ENCODE peak calls at places on chromosomes 11 and 22, in six cellular contexts. One of them, this sample, is unnamed.

GRCh38 chr22:35034963-35035362 is 31.0 kb upstream of the ISX start:
- DNase-seq in type B pancreatic cell: no peak
- DNase-seq in AG04449: no peak
- DNase-seq in bronchial epithelial cell: no peak
- DNase-seq in IMR-90: no peak
- DNase-seq in adrenal gland: no peak
- DNase-seq in this sample: no peak

GRCh38 chr11:66891849-66892660 is 35.2 kb downstream of the LRFN4 start:
- DNase-seq in IMR-90: peak; percentile 99
- DNase-seq in type B pancreatic cell: no peak
- DNase-seq in adrenal gland: peak; percentile 95
- DNase-seq in AG04449: peak; percentile 58
- DNase-seq in bronchial epithelial cell: peak; percentile 99
- DNase-seq in this sample: peak; percentile 98

GRCh38 chr11:77823775-77824174 is 2.8 kb downstream of the AAMDC start:
- DNase-seq in bronchial epithelial cell: peak; percentile 3
- DNase-seq in IMR-90: peak; percentile 52
- DNase-seq in AG04449: no peak
- DNase-seq in type B pancreatic cell: no peak
- DNase-seq in adrenal gland: no peak
- DNase-seq in this sample: no peak

GRCh38 chr11:44033411-44033850 is 14.3 kb upstream of the ACCSL start:
- DNase-seq in IMR-90: no peak
- DNase-seq in AG04449: no peak
- DNase-seq in type B pancreatic cell: peak; percentile 36
- DNase-seq in bronchial epithelial cell: no peak
- DNase-seq in adrenal gland: no peak
- DNase-seq in this sample: no peak

GRCh38 chr11:78361228-78361627 is 56.4 kb downstream of the GAB2 start:
- DNase-seq in AG04449: no peak
- DNase-seq in bronchial epithelial cell: no peak
- DNase-seq in type B pancreatic cell: no peak
- DNase-seq in IMR-90: no peak
- DNase-seq in adrenal gland: no peak
- DNase-seq in this sample: no peak

GRCh38 chr22:25281675-25282345 is 62.4 kb downstream of the CRYBB2 start:
- DNase-seq in type B pancreatic cell: no peak
- DNase-seq in IMR-90: no peak
- DNase-seq in bronchial epithelial cell: no peak
- DNase-seq in adrenal gland: no peak
- DNase-seq in AG04449: no peak
- DNase-seq in this sample: no peak

GRCh38 chr11:3880724-3881123 is 25.3 kb downstream of the STIM1 start:
- DNase-seq in type B pancreatic cell: no peak
- DNase-seq in IMR-90: peak; percentile 58
- DNase-seq in AG04449: no peak
- DNase-seq in bronchial epithelial cell: peak; percentile 75
- DNase-seq in adrenal gland: no peak
- DNase-seq in this sample: no peak

GRCh38 chr11:32094931-32095330 is 4.1 kb downstream of the RCN1 start:
- DNase-seq in adrenal gland: peak; percentile 27
- DNase-seq in IMR-90: no peak
- DNase-seq in type B pancreatic cell: no peak
- DNase-seq in bronchial epithelial cell: no peak
- DNase-seq in AG04449: no peak
- DNase-seq in this sample: no peak

GRCh38 chr11:10454902-10455631 is at the start of gene AMPD3:
- DNase-seq in type B pancreatic cell: no peak
- DNase-seq in AG04449: peak; percentile 87
- DNase-seq in bronchial epithelial cell: peak; percentile 98
- DNase-seq in IMR-90: peak; percentile 99
- DNase-seq in adrenal gland: peak; percentile 91
- DNase-seq in this sample: peak; percentile 93

GRCh38 chr11:110335358-110335757 is 38.9 kb upstream of the RDX start:
- DNase-seq in adrenal gland: no peak
- DNase-seq in AG04449: no peak
- DNase-seq in IMR-90: no peak
- DNase-seq in bronchial epithelial cell: no peak
- DNase-seq in type B pancreatic cell: no peak
- DNase-seq in this sample: no peak

GRCh38 chr22:28882545-28882877 is 861 bp upstream of the ZNRF3 start:
- DNase-seq in type B pancreatic cell: no peak
- DNase-seq in AG04449: no peak
- DNase-seq in IMR-90: no peak
- DNase-seq in bronchial epithelial cell: no peak
- DNase-seq in adrenal gland: no peak
- DNase-seq in this sample: no peak

GRCh38 chr22:37228106-37229011 is 15.7 kb downstream of the RAC2 start:
- DNase-seq in bronchial epithelial cell: peak; percentile 52
- DNase-seq in IMR-90: peak; percentile 27
- DNase-seq in type B pancreatic cell: no peak
- DNase-seq in adrenal gland: peak; percentile 34
- DNase-seq in AG04449: no peak
- DNase-seq in this sample: no peak

GRCh38 chr11:45660717-45661416 is 4.6 kb downstream of the CHST1 start:
- DNase-seq in bronchial epithelial cell: no peak
- DNase-seq in IMR-90: no peak
- DNase-seq in AG04449: no peak
- DNase-seq in adrenal gland: no peak
- DNase-seq in type B pancreatic cell: no peak
- DNase-seq in this sample: no peak

GRCh38 chr22:50622723-50623327 is 5.1 kb downstream of the ARSA start:
- DNase-seq in bronchial epithelial cell: peak; percentile 62
- DNase-seq in IMR-90: no peak
- DNase-seq in adrenal gland: no peak
- DNase-seq in AG04449: no peak
- DNase-seq in type B pancreatic cell: no peak
- DNase-seq in this sample: peak; percentile 74

GRCh38 chr22:46001426-46002106 is 24.6 kb upstream of the WNT7B start:
- DNase-seq in adrenal gland: peak; percentile 34
- DNase-seq in type B pancreatic cell: no peak
- DNase-seq in IMR-90: no peak
- DNase-seq in AG04449: no peak
- DNase-seq in bronchial epithelial cell: no peak
- DNase-seq in this sample: no peak

GRCh38 chr11:30583505-30584280 is 2.5 kb downstream of the MPPED2 start:
- DNase-seq in bronchial epithelial cell: no peak
- DNase-seq in IMR-90: no peak
- DNase-seq in type B pancreatic cell: peak; percentile 65
- DNase-seq in AG04449: no peak
- DNase-seq in adrenal gland: peak; percentile 15
- DNase-seq in this sample: no peak

GRCh38 chr11:64757549-64758329 is 2.0 kb downstream of the PYGM start:
- DNase-seq in IMR-90: no peak
- DNase-seq in adrenal gland: no peak
- DNase-seq in bronchial epithelial cell: no peak
- DNase-seq in type B pancreatic cell: no peak
- DNase-seq in AG04449: no peak
- DNase-seq in this sample: no peak

GRCh38 chr22:20741634-20742581 is 32.0 kb upstream of the SERPIND1 start:
- DNase-seq in bronchial epithelial cell: peak; percentile 35
- DNase-seq in type B pancreatic cell: no peak
- DNase-seq in adrenal gland: no peak
- DNase-seq in AG04449: no peak
- DNase-seq in IMR-90: peak; percentile 13
- DNase-seq in this sample: peak; percentile 62

GRCh38 chr11:117144477-117145392 is 648 bp downstream of the PAFAH1B2 start:
- DNase-seq in bronchial epithelial cell: peak; percentile 74
- DNase-seq in IMR-90: peak; percentile 86
- DNase-seq in AG04449: no peak
- DNase-seq in type B pancreatic cell: no peak
- DNase-seq in adrenal gland: peak; percentile 85
- DNase-seq in this sample: peak; percentile 79

GRCh38 chr11:96143016-96143670 is 199.9 kb downstream of the MAML2 start:
- DNase-seq in adrenal gland: no peak
- DNase-seq in bronchial epithelial cell: no peak
- DNase-seq in AG04449: no peak
- DNase-seq in type B pancreatic cell: no peak
- DNase-seq in IMR-90: no peak
- DNase-seq in this sample: no peak

GRCh38 chr22:43066844-43067385 is 22.3 kb downstream of the TTLL1 start:
- DNase-seq in type B pancreatic cell: no peak
- DNase-seq in bronchial epithelial cell: peak; percentile 34
- DNase-seq in AG04449: peak; percentile 34
- DNase-seq in adrenal gland: no peak
- DNase-seq in IMR-90: peak; percentile 58
- DNase-seq in this sample: peak; percentile 89

GRCh38 chr22:35727436-35727835 is 9.8 kb downstream of the APOL5 start:
- DNase-seq in AG04449: no peak
- DNase-seq in IMR-90: peak; percentile 50
- DNase-seq in adrenal gland: no peak
- DNase-seq in type B pancreatic cell: no peak
- DNase-seq in bronchial epithelial cell: no peak
- DNase-seq in this sample: no peak

GRCh38 chr11:19398772-19399542 is 158.2 kb upstream of the E2F8 start:
- DNase-seq in type B pancreatic cell: peak; percentile 22
- DNase-seq in IMR-90: peak; percentile 94
- DNase-seq in adrenal gland: peak; percentile 72
- DNase-seq in bronchial epithelial cell: no peak
- DNase-seq in AG04449: peak; percentile 59
- DNase-seq in this sample: peak; percentile 58

GRCh38 chr11:29527391-29527936 is 489.4 kb downstream of the KCNA4 start:
- DNase-seq in type B pancreatic cell: no peak
- DNase-seq in bronchial epithelial cell: peak; percentile 96
- DNase-seq in IMR-90: peak; percentile 74
- DNase-seq in adrenal gland: peak; percentile 71
- DNase-seq in AG04449: peak; percentile 21
- DNase-seq in this sample: peak; percentile 93

DNA sequence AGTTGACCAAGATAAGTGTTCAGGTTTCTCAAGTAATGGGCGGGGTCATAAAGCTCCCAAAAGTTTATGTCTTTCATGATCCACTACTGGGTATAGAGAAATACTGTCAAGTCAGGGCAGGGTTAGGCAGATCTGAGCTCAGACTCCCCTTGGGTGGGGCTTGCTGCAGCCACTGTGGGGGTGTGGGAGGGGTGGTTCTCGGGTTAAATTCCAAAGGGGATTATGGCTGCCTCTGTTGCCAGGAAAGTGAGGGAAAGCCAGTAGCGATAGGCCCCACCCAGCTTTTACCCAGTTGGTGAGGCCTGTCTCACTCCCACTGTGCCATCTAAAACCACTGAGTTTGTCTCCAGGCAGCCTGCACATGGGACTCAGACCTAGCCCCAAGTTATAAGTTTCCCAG is 37.8 kb downstream of the DLG2 start:
- DNase-seq in IMR-90: no peak
- DNase-seq in bronchial epithelial cell: peak; percentile 12
- DNase-seq in type B pancreatic cell: no peak
- DNase-seq in adrenal gland: no peak
- DNase-seq in AG04449: no peak
- DNase-seq in this sample: no peak
- TF ChIP-seq CTCF in IMR-90: no peak
- TF ChIP-seq CTCF in bronchial epithelial cell: no peak
- TF ChIP-seq CTCF in type B pancreatic cell: no peak
- TF ChIP-seq CTCF in adrenal gland: no peak
- TF ChIP-seq CTCF in AG04449: no peak
- TF ChIP-seq CTCF in this sample: no peak

GRCh38 chr22:26792522-26792921 is 135.1 kb downstream of the MIAT start:
- DNase-seq in type B pancreatic cell: no peak
- DNase-seq in bronchial epithelial cell: no peak
- DNase-seq in IMR-90: no peak
- DNase-seq in adrenal gland: no peak
- DNase-seq in AG04449: no peak
- DNase-seq in this sample: no peak
- TF ChIP-seq CTCF in type B pancreatic cell: no peak
- TF ChIP-seq CTCF in bronchial epithelial cell: no peak
- TF ChIP-seq CTCF in IMR-90: no peak
- TF ChIP-seq CTCF in adrenal gland: no peak
- TF ChIP-seq CTCF in AG04449: no peak
- TF ChIP-seq CTCF in this sample: no peak

DNA sequence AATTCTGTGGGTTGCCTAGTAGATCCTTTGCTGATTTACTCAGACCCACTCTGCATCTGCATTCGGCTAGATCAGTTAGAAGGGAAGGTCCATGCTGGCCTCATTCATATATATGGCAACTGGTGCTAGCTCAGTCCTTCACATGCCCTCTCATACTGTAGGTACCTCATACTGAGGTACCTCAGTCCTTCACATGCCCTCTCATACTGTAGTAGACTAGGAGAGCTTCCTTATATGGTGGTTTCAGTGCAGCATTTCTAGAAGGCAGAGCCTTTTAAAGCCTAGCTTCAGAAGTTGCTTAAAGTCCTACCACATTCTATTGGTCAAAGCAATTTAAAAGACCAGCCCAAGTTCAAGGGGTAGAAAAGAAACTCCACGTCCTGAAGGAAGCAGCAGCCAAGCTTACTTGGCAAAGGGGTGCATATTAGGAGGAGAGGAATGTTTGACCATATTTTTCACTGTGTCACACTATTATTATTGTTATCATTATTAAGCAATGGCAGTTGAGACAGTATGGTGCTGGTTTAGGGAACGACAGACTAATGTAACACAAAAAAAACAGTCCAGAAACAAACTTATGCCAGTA is 356.4 kb downstream of the DYNC2H1 start:
- DNase-seq in adrenal gland: no peak
- DNase-seq in bronchial epithelial cell: no peak
- DNase-seq in type B pancreatic cell: no peak
- DNase-seq in IMR-90: no peak
- DNase-seq in AG04449: no peak
- DNase-seq in this sample: no peak
- TF ChIP-seq CTCF in adrenal gland: no peak
- TF ChIP-seq CTCF in bronchial epithelial cell: no peak
- TF ChIP-seq CTCF in type B pancreatic cell: no peak
- TF ChIP-seq CTCF in IMR-90: no peak
- TF ChIP-seq CTCF in AG04449: no peak
- TF ChIP-seq CTCF in this sample: no peak

DNA sequence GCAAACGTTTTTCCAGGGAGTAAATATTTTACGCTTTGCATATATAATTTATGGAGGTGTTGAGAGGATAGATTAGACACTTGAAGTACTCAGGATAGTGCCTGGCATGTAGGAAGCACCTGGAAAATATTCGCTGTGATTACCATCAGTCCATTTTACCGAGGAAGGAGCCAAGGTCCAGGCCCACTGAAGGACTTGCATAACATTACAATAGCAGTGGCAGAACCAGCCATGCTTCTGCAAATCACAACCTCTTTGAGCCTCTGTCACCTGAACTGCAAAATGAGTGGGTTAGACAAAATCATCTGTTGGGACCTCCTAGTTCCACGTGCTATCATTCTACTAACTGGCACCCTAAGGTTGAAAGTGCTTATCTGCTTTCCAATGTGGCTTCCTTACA is 5.4 kb downstream of the FUT4 start:
- DNase-seq in adrenal gland: no peak
- DNase-seq in IMR-90: no peak
- DNase-seq in AG04449: no peak
- DNase-seq in bronchial epithelial cell: no peak
- DNase-seq in type B pancreatic cell: no peak
- DNase-seq in this sample: no peak
- TF ChIP-seq CTCF in adrenal gland: no peak
- TF ChIP-seq CTCF in IMR-90: no peak
- TF ChIP-seq CTCF in AG04449: no peak
- TF ChIP-seq CTCF in bronchial epithelial cell: no peak
- TF ChIP-seq CTCF in type B pancreatic cell: no peak
- TF ChIP-seq CTCF in this sample: no peak

This sample was measured in MCF 10A.